ENCODE peak calls at places on chromosomes 12 and 14, in nine cellular contexts. One of them, this sample, is unnamed.

GRCh38 chr12:87344699-87345098 is 684.5 kb downstream of the C12orf50 start:
- DNase-seq in ovary: no peak
- DNase-seq in IMR-90: no peak
- DNase-seq in esophagus squamous epithelium: no peak
- DNase-seq in A549: no peak
- DNase-seq in tibial nerve: no peak
- DNase-seq in HCT116: no peak
- DNase-seq in heart left ventricle: no peak
- DNase-seq in breast epithelium: no peak
- DNase-seq in this sample: no peak

GRCh38 chr12:84856156-84856900 is 56.3 kb downstream of the SLC6A15 start:
- DNase-seq in HCT116: no peak
- DNase-seq in esophagus squamous epithelium: no peak
- DNase-seq in A549: no peak
- DNase-seq in IMR-90: no peak
- DNase-seq in ovary: no peak
- DNase-seq in heart left ventricle: no peak
- DNase-seq in tibial nerve: no peak
- DNase-seq in breast epithelium: no peak
- DNase-seq in this sample: no peak

GRCh38 chr14:90111895-90112534 is 50.2 kb downstream of the KCNK13 start:
- DNase-seq in heart left ventricle: no peak
- DNase-seq in esophagus squamous epithelium: no peak
- DNase-seq in IMR-90: peak
- DNase-seq in breast epithelium: no peak
- DNase-seq in ovary: no peak
- DNase-seq in HCT116: peak
- DNase-seq in A549: peak
- DNase-seq in tibial nerve: no peak
- DNase-seq in this sample: no peak

GRCh38 chr14:73935666-73936065 is 14.2 kb downstream of the FAM161B start:
- DNase-seq in tibial nerve: no peak
- DNase-seq in heart left ventricle: no peak
- DNase-seq in A549: peak
- DNase-seq in breast epithelium: no peak
- DNase-seq in esophagus squamous epithelium: no peak
- DNase-seq in ovary: no peak
- DNase-seq in IMR-90: no peak
- DNase-seq in HCT116: no peak
- DNase-seq in this sample: no peak

GRCh38 chr14:73757876-73758391 is 43.8 kb upstream of the PNMA1 start:
- DNase-seq in breast epithelium: no peak
- DNase-seq in A549: no peak
- DNase-seq in esophagus squamous epithelium: no peak
- DNase-seq in IMR-90: no peak
- DNase-seq in HCT116: no peak
- DNase-seq in ovary: peak
- DNase-seq in tibial nerve: no peak
- DNase-seq in heart left ventricle: peak
- DNase-seq in this sample: no peak

GRCh38 chr14:38412654-38413053 is 156.8 kb upstream of the CLEC14A start:
- DNase-seq in IMR-90: no peak
- DNase-seq in tibial nerve: no peak
- DNase-seq in breast epithelium: no peak
- DNase-seq in heart left ventricle: peak
- DNase-seq in A549: no peak
- DNase-seq in HCT116: no peak
- DNase-seq in ovary: no peak
- DNase-seq in esophagus squamous epithelium: no peak
- DNase-seq in this sample: no peak

GRCh38 chr14:41606249-41607118 is at the start of gene LRFN5:
- DNase-seq in tibial nerve: no peak
- DNase-seq in A549: no peak
- DNase-seq in IMR-90: peak
- DNase-seq in HCT116: no peak
- DNase-seq in heart left ventricle: peak
- DNase-seq in breast epithelium: no peak
- DNase-seq in ovary: peak
- DNase-seq in esophagus squamous epithelium: no peak
- DNase-seq in this sample: no peak

GRCh38 chr14:37202265-37202664 is 4.5 kb downstream of the MIPOL1 start:
- DNase-seq in breast epithelium: no peak
- DNase-seq in IMR-90: peak
- DNase-seq in heart left ventricle: no peak
- DNase-seq in ovary: no peak
- DNase-seq in A549: no peak
- DNase-seq in esophagus squamous epithelium: no peak
- DNase-seq in HCT116: no peak
- DNase-seq in tibial nerve: no peak
- DNase-seq in this sample: no peak

GRCh38 chr12:63900922-63901793 is 56.7 kb downstream of the SRGAP1 start:
- DNase-seq in ovary: no peak
- DNase-seq in HCT116: no peak
- DNase-seq in breast epithelium: no peak
- DNase-seq in esophagus squamous epithelium: no peak
- DNase-seq in heart left ventricle: no peak
- DNase-seq in tibial nerve: no peak
- DNase-seq in IMR-90: no peak
- DNase-seq in A549: peak
- DNase-seq in this sample: no peak

GRCh38 chr14:37197421-37198272 is at the start of gene MIPOL1:
- DNase-seq in esophagus squamous epithelium: no peak
- DNase-seq in A549: peak
- DNase-seq in ovary: peak
- DNase-seq in breast epithelium: peak
- DNase-seq in HCT116: peak
- DNase-seq in IMR-90: peak
- DNase-seq in tibial nerve: peak
- DNase-seq in heart left ventricle: peak
- DNase-seq in this sample: no peak

GRCh38 chr12:110689002-110689600 is at the start of gene HVCN1:
- DNase-seq in IMR-90: no peak
- DNase-seq in tibial nerve: peak
- DNase-seq in breast epithelium: no peak
- DNase-seq in ovary: peak
- DNase-seq in A549: no peak
- DNase-seq in esophagus squamous epithelium: no peak
- DNase-seq in HCT116: no peak
- DNase-seq in heart left ventricle: peak
- DNase-seq in this sample: no peak

GRCh38 chr12:22978962-22979361 is 354.0 kb downstream of the ETNK1 start:
- DNase-seq in HCT116: no peak
- DNase-seq in A549: no peak
- DNase-seq in ovary: no peak
- DNase-seq in IMR-90: peak
- DNase-seq in esophagus squamous epithelium: no peak
- DNase-seq in heart left ventricle: no peak
- DNase-seq in tibial nerve: no peak
- DNase-seq in breast epithelium: no peak
- DNase-seq in this sample: no peak

GRCh38 chr12:22986997-22987396 is 362.0 kb downstream of the ETNK1 start:
- DNase-seq in esophagus squamous epithelium: no peak
- DNase-seq in ovary: no peak
- DNase-seq in A549: no peak
- DNase-seq in heart left ventricle: no peak
- DNase-seq in breast epithelium: no peak
- DNase-seq in tibial nerve: no peak
- DNase-seq in IMR-90: no peak
- DNase-seq in HCT116: no peak
- DNase-seq in this sample: no peak

GRCh38 chr12:22982635-22983034 is 357.7 kb downstream of the ETNK1 start:
- DNase-seq in A549: no peak
- DNase-seq in HCT116: no peak
- DNase-seq in esophagus squamous epithelium: no peak
- DNase-seq in breast epithelium: no peak
- DNase-seq in IMR-90: no peak
- DNase-seq in tibial nerve: no peak
- DNase-seq in ovary: no peak
- DNase-seq in heart left ventricle: no peak
- DNase-seq in this sample: no peak

GRCh38 chr12:22979854-22980253 is 354.9 kb downstream of the ETNK1 start:
- DNase-seq in heart left ventricle: no peak
- DNase-seq in HCT116: no peak
- DNase-seq in tibial nerve: no peak
- DNase-seq in breast epithelium: no peak
- DNase-seq in ovary: no peak
- DNase-seq in esophagus squamous epithelium: no peak
- DNase-seq in IMR-90: no peak
- DNase-seq in A549: no peak
- DNase-seq in this sample: no peak

GRCh38 chr12:22981711-22982110 is 356.7 kb downstream of the ETNK1 start:
- DNase-seq in esophagus squamous epithelium: no peak
- DNase-seq in IMR-90: peak
- DNase-seq in ovary: no peak
- DNase-seq in tibial nerve: no peak
- DNase-seq in A549: no peak
- DNase-seq in HCT116: no peak
- DNase-seq in breast epithelium: no peak
- DNase-seq in heart left ventricle: no peak
- DNase-seq in this sample: no peak
- TF ChIP-seq CTCF in esophagus squamous epithelium: no peak
- TF ChIP-seq CTCF in IMR-90: peak
- TF ChIP-seq CTCF in ovary: no peak
- TF ChIP-seq CTCF in tibial nerve: no peak
- TF ChIP-seq CTCF in A549: no peak
- TF ChIP-seq CTCF in HCT116: no peak
- TF ChIP-seq CTCF in breast epithelium: no peak
- TF ChIP-seq CTCF in heart left ventricle: peak
- TF ChIP-seq CTCF in this sample: no peak

GRCh38 chr12:124327362-124328043 is 32.6 kb downstream of the RFLNA start:
- DNase-seq in esophagus squamous epithelium: no peak
- DNase-seq in HCT116: no peak
- DNase-seq in IMR-90: no peak
- DNase-seq in ovary: no peak
- DNase-seq in A549: no peak
- DNase-seq in breast epithelium: no peak
- DNase-seq in tibial nerve: no peak
- DNase-seq in heart left ventricle: peak
- DNase-seq in this sample: no peak
- TF ChIP-seq POLR2A in esophagus squamous epithelium: no peak
- TF ChIP-seq POLR2A in HCT116: no peak
- TF ChIP-seq POLR2A in IMR-90: no peak
- TF ChIP-seq POLR2A in ovary: no peak
- TF ChIP-seq POLR2A in A549: no peak
- TF ChIP-seq POLR2A in breast epithelium: no peak
- TF ChIP-seq POLR2A in tibial nerve: no peak
- TF ChIP-seq POLR2A in heart left ventricle: no peak
- TF ChIP-seq POLR2A in this sample: no peak

GRCh38 chr14:51862839-51863235 is 2.4 kb downstream of the GNG2 start:
- DNase-seq in heart left ventricle: no peak
- DNase-seq in tibial nerve: no peak
- DNase-seq in ovary: no peak
- DNase-seq in A549: no peak
- DNase-seq in IMR-90: peak
- DNase-seq in breast epithelium: no peak
- DNase-seq in esophagus squamous epithelium: no peak
- DNase-seq in HCT116: no peak
- DNase-seq in this sample: no peak
- H3K4me3 ChIP-seq in heart left ventricle: peak
- H3K4me3 ChIP-seq in tibial nerve: peak
- H3K4me3 ChIP-seq in ovary: no peak
- H3K4me3 ChIP-seq in A549: no peak
- H3K4me3 ChIP-seq in IMR-90: peak
- H3K4me3 ChIP-seq in breast epithelium: no peak
- H3K4me3 ChIP-seq in esophagus squamous epithelium: peak
- H3K4me3 ChIP-seq in HCT116: no peak
- H3K4me3 ChIP-seq in this sample: no peak

GRCh38 chr12:27800819-27801218 is 20.8 kb upstream of the MANSC4 start:
- DNase-seq in HCT116: no peak
- DNase-seq in heart left ventricle: no peak
- DNase-seq in tibial nerve: no peak
- DNase-seq in IMR-90: no peak
- DNase-seq in esophagus squamous epithelium: no peak
- DNase-seq in A549: no peak
- DNase-seq in ovary: no peak
- DNase-seq in breast epithelium: no peak
- DNase-seq in this sample: no peak

GRCh38 chr12:27802936-27803335 is 22.9 kb upstream of the MANSC4 start:
- DNase-seq in breast epithelium: no peak
- DNase-seq in A549: no peak
- DNase-seq in HCT116: no peak
- DNase-seq in IMR-90: no peak
- DNase-seq in tibial nerve: no peak
- DNase-seq in heart left ventricle: no peak
- DNase-seq in ovary: no peak
- DNase-seq in esophagus squamous epithelium: no peak
- DNase-seq in this sample: no peak

GRCh38 chr12:27805238-27805637 is 25.2 kb upstream of the MANSC4 start:
- DNase-seq in heart left ventricle: no peak
- DNase-seq in IMR-90: no peak
- DNase-seq in breast epithelium: no peak
- DNase-seq in HCT116: no peak
- DNase-seq in ovary: no peak
- DNase-seq in esophagus squamous epithelium: no peak
- DNase-seq in tibial nerve: no peak
- DNase-seq in A549: no peak
- DNase-seq in this sample: no peak

GRCh38 chr12:27802511-27802910 is 22.5 kb upstream of the MANSC4 start:
- DNase-seq in ovary: no peak
- DNase-seq in A549: no peak
- DNase-seq in heart left ventricle: no peak
- DNase-seq in tibial nerve: no peak
- DNase-seq in IMR-90: no peak
- DNase-seq in breast epithelium: no peak
- DNase-seq in HCT116: no peak
- DNase-seq in esophagus squamous epithelium: no peak
- DNase-seq in this sample: no peak

GRCh38 chr12:27801630-27802029 is 21.6 kb upstream of the MANSC4 start:
- DNase-seq in tibial nerve: no peak
- DNase-seq in A549: no peak
- DNase-seq in IMR-90: no peak
- DNase-seq in HCT116: no peak
- DNase-seq in breast epithelium: no peak
- DNase-seq in esophagus squamous epithelium: no peak
- DNase-seq in heart left ventricle: no peak
- DNase-seq in ovary: no peak
- DNase-seq in this sample: no peak
- TF ChIP-seq CTCF in tibial nerve: no peak
- TF ChIP-seq CTCF in A549: no peak
- TF ChIP-seq CTCF in IMR-90: no peak
- TF ChIP-seq CTCF in HCT116: no peak
- TF ChIP-seq CTCF in breast epithelium: no peak
- TF ChIP-seq CTCF in esophagus squamous epithelium: no peak
- TF ChIP-seq CTCF in heart left ventricle: no peak
- TF ChIP-seq CTCF in ovary: no peak
- TF ChIP-seq CTCF in this sample: no peak

GRCh38 chr12:54419088-54419887 is at the start of gene ITGA5:
- DNase-seq in tibial nerve: peak
- DNase-seq in heart left ventricle: peak
- DNase-seq in HCT116: peak
- DNase-seq in ovary: peak
- DNase-seq in IMR-90: peak
- DNase-seq in A549: peak
- DNase-seq in breast epithelium: peak
- DNase-seq in esophagus squamous epithelium: no peak
- DNase-seq in this sample: no peak
- TF ChIP-seq POLR2A in tibial nerve: peak
- TF ChIP-seq POLR2A in heart left ventricle: peak
- TF ChIP-seq POLR2A in HCT116: peak
- TF ChIP-seq POLR2A in ovary: peak
- TF ChIP-seq POLR2A in IMR-90: peak
- TF ChIP-seq POLR2A in A549: peak
- TF ChIP-seq POLR2A in breast epithelium: no peak
- TF ChIP-seq POLR2A in esophagus squamous epithelium: no peak
- TF ChIP-seq POLR2A in this sample: peak

GRCh38 chr12:6347367-6348338 is 5.8 kb upstream of the TNFRSF1A start:
- DNase-seq in esophagus squamous epithelium: no peak
- DNase-seq in heart left ventricle: peak
- DNase-seq in HCT116: no peak
- DNase-seq in ovary: peak
- DNase-seq in breast epithelium: no peak
- DNase-seq in IMR-90: peak
- DNase-seq in A549: no peak
- DNase-seq in tibial nerve: no peak
- DNase-seq in this sample: peak
- H3K4me3 ChIP-seq in esophagus squamous epithelium: peak
- H3K4me3 ChIP-seq in heart left ventricle: peak
- H3K4me3 ChIP-seq in HCT116: no peak
- H3K4me3 ChIP-seq in ovary: no peak
- H3K4me3 ChIP-seq in breast epithelium: peak
- H3K4me3 ChIP-seq in IMR-90: no peak
- H3K4me3 ChIP-seq in A549: no peak
- H3K4me3 ChIP-seq in tibial nerve: no peak
- H3K4me3 ChIP-seq in this sample: peak